ENCODE peak calls at places on chromosomes 4 and X, in ten cellular contexts. P is psoas muscle; I is CD8-positive, alpha-beta T cell; V is Panc1; K is naive thymus-derived CD4-positive, alpha-beta T cell; G is left ventricle myocardium inferior; X is mammary epithelial cell; W is fibroblast of lung; E is uterus; R is breast epithelium. S is an unnamed sample. For H3K4me1 and H3K36me3, the result is how much of the 10 kb centered on the place peaks cover.

GRCh38 chrX:68045008-68045577 is 388.2 kb downstream of the OPHN1 start:
- DNase-seq in P (no peak), I (no peak), V (no peak), K (no peak), G (no peak), X (no peak), W (no peak), E (no peak), R (no peak), S (no peak)

GRCh38 chr4:172962564-172963353 is 205.9 kb upstream of the GALNT7 start:
- DNase-seq in P (no peak), I (no peak), V (peak), K (no peak), G (no peak), X (peak), W (peak), E (peak), R (peak), S (no peak)

GRCh38 chr4:127463883-127464282 is 168.9 kb upstream of the INTU start:
- DNase-seq in P (no peak), I (no peak), V (no peak), K (no peak), G (no peak), X (no peak), W (no peak), E (no peak), R (no peak), S (no peak)

GRCh38 chr4:102734591-102735385 is 26.0 kb downstream of the MANBA start:
- DNase-seq in P (no peak), I (no peak), V (no peak), K (no peak), G (no peak), X (peak), W (peak), E (no peak), R (no peak), S (no peak)

GRCh38 chr4:87073187-87073569 is 138.4 kb downstream of the AFF1 start:
- DNase-seq in P (no peak), I (no peak), V (no peak), K (no peak), G (no peak), X (no peak), W (no peak), E (no peak), R (no peak), S (no peak)

GRCh38 chr4:128827280-128827679 is 17.8 kb downstream of the JADE1 start:
- DNase-seq in P (no peak), I (no peak), V (no peak), K (no peak), G (no peak), X (no peak), W (no peak), E (no peak), R (no peak), S (no peak)

GRCh38 chr4:25727711-25728493 is 72.3 kb downstream of the SLC34A2 start:
- DNase-seq in P (no peak), I (no peak), V (no peak), K (no peak), G (no peak), X (peak), W (no peak), E (no peak), R (no peak), S (no peak)

GRCh38 chrX:274904-275475 is 6.2 kb upstream of the PLCXD1 start:
- DNase-seq in P (no peak), I (no peak), V (no peak), K (no peak), G (no peak), X (no peak), W (no peak), E (no peak), R (no peak), S (no peak)

GRCh38 chrX:70754169-70754843 is 154.2 kb downstream of the TEX11 start:
- DNase-seq in P (no peak), I (no peak), V (no peak), K (no peak), G (no peak), X (no peak), W (no peak), E (no peak), R (no peak), S (no peak)

GRCh38 chrX:42385730-42386129 is 392.2 kb downstream of the PPP1R2C start:
- DNase-seq in P (no peak), I (no peak), V (no peak), K (no peak), G (no peak), X (peak), W (no peak), E (no peak), R (no peak), S (no peak)

DNA sequence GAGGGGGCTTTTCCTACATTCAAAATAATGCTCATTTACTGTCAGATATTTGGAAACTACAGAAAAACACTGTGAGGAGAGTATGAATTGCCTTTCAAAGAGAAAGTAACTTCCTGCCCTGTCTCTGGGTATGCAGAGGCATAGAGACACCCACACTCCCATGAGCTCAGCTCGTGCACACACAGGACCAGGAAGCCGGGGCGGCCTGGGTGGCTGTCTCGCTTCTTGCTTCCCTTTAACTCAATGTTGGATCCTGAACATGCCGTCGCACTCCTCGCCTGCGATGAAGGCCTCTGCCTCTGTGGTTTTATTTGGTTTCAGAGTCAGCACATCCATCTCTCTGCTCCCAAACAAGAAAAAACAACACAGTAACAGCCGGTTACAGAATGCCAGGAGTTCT is 40.1 kb upstream of the GPR78 start:
- DNase-seq in P (no peak), I (no peak), V (no peak), K (no peak), G (no peak), X (no peak), W (no peak), E (no peak), R (no peak), S (no peak)
- H3K4me1 ChIP-seq in P (under half), I (under half), V (under half), K (under half), G (under half), X (under half), W (under half), E (under half), R (under half), S (under half)

GRCh38 chr4:106583108-106583507 is 214.5 kb upstream of the GIMD1 start:
- DNase-seq in P (no peak), I (no peak), V (no peak), K (no peak), G (no peak), X (no peak), W (no peak), E (no peak), R (no peak), S (no peak)

GRCh38 chr4:106585920-106586349 is 217.4 kb upstream of the GIMD1 start:
- DNase-seq in P (no peak), I (no peak), V (no peak), K (no peak), G (no peak), X (peak), W (no peak), E (no peak), R (no peak), S (no peak)

GRCh38 chr4:106583567-106583966 is 215.0 kb upstream of the GIMD1 start:
- DNase-seq in P (no peak), I (no peak), V (no peak), K (no peak), G (no peak), X (peak), W (peak), E (no peak), R (no peak), S (no peak)

GRCh38 chr4:106587558-106587957 is 219.0 kb upstream of the GIMD1 start:
- DNase-seq in P (no peak), I (no peak), V (no peak), K (no peak), G (no peak), X (peak), W (no peak), E (no peak), R (no peak), S (no peak)

DNA sequence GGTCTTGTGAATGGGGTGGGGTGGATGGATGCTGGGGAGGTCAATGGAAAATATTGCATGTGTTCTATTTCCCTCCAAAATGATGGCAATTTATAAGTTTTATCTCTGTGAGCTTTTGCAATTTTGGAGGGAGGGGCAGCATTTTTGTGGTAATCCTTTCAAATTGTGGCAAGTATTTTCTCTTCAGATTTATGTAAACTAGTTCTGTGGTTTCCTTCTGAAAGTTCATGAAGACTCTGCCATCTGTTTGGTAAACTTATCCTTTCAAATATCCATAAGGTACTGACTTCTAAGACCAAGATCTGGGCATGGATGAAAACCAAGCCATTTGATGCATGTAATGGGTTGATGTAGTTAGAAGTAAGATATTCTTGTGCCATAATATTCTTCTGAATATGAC is 216.0 kb upstream of the GIMD1 start:
- DNase-seq in P (no peak), I (no peak), V (no peak), K (no peak), G (no peak), X (no peak), W (no peak), E (no peak), R (no peak), S (no peak)
- H3K27ac ChIP-seq in P (no peak), I (no peak), V (no peak), K (no peak), G (no peak), X (peak), W (no peak), E (no peak), R (no peak), S (no peak)

DNA sequence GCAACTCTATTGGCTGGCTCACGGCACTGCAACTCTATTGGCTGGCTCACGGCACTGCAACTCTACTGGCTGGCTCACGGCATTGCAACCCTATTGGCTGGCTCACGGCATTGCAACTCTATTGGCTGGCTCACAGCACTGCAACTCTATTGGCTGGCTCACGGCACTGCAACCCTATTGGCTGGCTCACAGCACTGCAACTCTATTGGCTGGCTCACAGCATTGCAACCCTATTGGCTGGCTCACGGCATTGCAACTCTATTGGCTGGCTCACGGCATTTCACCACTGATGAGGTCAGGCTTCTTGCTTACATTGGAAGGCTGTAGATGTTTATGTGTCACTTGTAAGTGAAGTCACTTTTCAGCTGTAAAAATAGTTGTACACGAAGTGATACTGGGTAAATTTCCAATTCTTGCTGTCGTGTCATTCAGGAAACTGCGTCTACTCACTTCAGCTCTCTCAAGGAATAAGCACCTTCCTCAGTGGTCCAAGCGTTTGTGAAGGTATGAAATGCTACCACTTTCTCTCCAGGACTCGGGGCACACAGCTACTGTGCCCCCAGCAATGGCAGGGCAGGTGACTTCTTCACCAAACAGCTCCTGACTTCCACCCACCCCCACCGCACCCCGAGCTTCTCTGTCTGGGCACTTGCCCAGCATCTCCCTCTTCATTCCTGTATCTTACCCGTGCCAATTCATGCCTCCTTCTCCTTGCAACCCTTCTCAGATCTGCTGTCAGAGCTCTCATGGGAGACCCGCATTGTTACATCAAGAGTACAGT is 141.3 kb downstream of the AFAP1 start:
- DNase-seq in P (no peak), I (no peak), V (no peak), K (no peak), G (no peak), X (no peak), W (peak), E (no peak), R (no peak), S (no peak)
- H3K36me3 ChIP-seq in P (under half), I (under half), V (under half), K (under half), G (under half), X (under half), W (under half), E (under half), R (under half), S (under half)

GRCh38 chrX:7965436-7965835 is 38.2 kb upstream of the PNPLA4 start:
- DNase-seq in P (no peak), I (no peak), V (no peak), K (no peak), G (no peak), X (no peak), W (no peak), E (no peak), R (no peak), S (no peak)
- H3K4me1 ChIP-seq in P (under half), I (under half), V (under half), K (under half), G (under half), X (under half), W (under half), E (under half), R (under half), S (under half)

DNA sequence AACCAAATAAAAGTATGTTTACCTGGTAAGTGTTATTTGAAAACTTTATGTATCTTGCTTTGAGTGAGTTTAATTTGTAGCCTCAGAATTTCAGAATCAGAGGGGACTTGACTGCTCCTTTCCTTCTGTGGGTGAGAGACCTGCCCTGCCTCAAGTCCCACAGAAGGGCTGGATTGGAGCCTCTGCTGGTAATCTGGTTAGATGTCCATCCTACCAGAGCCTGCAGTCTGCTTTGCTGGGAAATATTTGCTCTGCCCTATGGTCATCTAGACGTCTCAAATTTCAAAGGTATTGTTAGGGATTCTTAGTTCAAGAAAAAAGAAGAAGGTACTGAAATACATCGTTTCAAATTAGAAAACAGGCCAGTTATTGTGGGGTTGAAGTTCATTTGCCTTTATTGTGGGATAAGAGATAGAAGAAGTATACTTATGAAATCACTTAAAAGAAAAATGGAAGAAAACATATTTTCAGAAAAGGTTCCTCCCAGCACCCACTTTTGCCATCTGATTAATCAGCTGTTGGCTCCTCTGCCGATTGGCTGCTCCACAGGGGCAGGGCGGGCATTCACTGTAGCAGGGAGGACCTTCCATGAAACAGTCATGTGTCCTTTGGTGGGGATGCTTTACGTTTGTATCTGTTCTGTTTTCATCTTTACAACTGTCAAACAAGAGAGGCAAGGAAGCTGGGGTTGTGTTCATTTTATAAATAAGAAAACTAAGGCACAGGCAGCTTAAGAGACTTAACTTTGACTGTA is 73.3 kb upstream of the TLR2 start:
- DNase-seq in P (no peak), I (no peak), V (no peak), K (no peak), G (no peak), X (no peak), W (no peak), E (no peak), R (no peak), S (no peak)
- H3K27ac ChIP-seq in P (no peak), I (no peak), V (no peak), K (no peak), G (no peak), X (no peak), W (no peak), E (no peak), R (no peak), S (no peak)

DNA sequence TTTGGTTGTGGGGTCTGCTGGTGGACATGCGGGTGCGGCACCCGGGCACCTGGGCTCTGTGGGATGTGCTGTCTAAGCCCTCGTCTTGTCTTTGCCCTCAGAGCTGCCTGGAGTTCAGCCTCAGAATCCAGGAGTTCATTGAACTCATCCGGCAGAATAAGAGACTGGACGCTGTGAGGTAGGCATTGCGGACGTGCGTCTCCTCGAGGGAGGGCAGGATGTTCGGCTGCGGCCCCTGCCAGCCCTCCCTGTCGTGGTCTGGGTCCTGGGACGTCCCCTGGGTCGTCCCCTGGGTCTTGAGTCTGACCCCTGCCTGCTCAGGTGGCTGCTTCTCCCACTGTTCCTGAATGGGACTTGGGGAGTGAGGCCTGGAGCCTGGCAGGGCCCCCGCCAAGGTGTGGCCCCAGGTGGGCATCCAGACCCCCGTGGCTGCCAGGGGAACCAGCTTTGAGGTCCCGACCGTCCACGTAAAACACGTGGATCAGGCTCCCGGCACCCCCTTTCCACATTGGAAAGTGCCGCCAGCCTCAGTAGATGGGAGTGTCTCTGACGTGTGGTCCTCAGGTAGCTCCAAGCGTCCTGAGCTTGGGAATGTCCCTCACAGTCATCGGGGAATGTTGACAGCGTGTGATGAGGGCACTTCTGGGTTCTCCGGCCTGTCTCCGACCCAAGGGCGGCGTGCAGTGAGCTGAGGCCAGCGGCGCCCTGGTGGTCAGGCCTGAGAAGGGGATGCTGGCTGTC is 19.3 kb upstream of the UVSSA start:
- DNase-seq in P (peak), I (no peak), V (no peak), K (no peak), G (no peak), X (no peak), W (no peak), E (no peak), R (no peak), S (no peak)
- H3K36me3 ChIP-seq in P (under half), I (under half), V (under half), K (under half), G (half or more), X (under half), W (under half), E (under half), R (under half), S (under half)